ENCODE peak calls at places on chromosomes 7 and 10, in nine cellular contexts. B is activated T-helper 9 cell treated with anti-CD3 and anti-CD28 coated beads, Interleukin-2, amount 50 U/mL, for 16 hours; H is hippocampal formation; O is WERI-Rb-1; R is NCI-H446; I is NCI-H510A treated with DMSO at 0.1 percent for 48 hours; Z is neural crest cell; K is ACHN; G is GM04504. P is an unnamed sample.

GRCh38 chr7:30322656-30323355 is 38.4 kb downstream of the ZNRF2 start:
- DNase-seq in B (no peak), H (no peak), O (no peak), R (no peak), I (no peak), Z (no peak), K (no peak), G (no peak), P (no peak)

GRCh38 chr10:5297466-5297865 is 67.3 kb upstream of the UCN3 start:
- DNase-seq in B (peak; percentile 5), H (no peak), O (no peak), R (no peak), I (no peak), Z (no peak), K (no peak), G (no peak), P (no peak)

GRCh38 chr7:16411391-16411790 is 9.9 kb downstream of the CRPPA start:
- DNase-seq in B (no peak), H (no peak), O (no peak), R (no peak), I (no peak), Z (no peak), K (no peak), G (no peak), P (no peak)

GRCh38 chr7:47405286-47405904 is 176.5 kb downstream of the TNS3 start:
- DNase-seq in B (no peak), H (no peak), O (no peak), R (no peak), I (no peak), Z (no peak), K (no peak), G (no peak), P (no peak)

GRCh38 chr7:151993977-151994676 is 31.3 kb upstream of the GALNT11 start:
- DNase-seq in B (peak; percentile 8), H (no peak), O (no peak), R (no peak), I (no peak), Z (no peak), K (no peak), G (no peak), P (no peak)

GRCh38 chr10:50224330-50224952 is 26.9 kb downstream of the ASAH2 start:
- DNase-seq in B (no peak), H (peak; percentile 8), O (peak; percentile 16), R (peak; percentile 45), I (peak; percentile 51), Z (peak; percentile 12), K (peak; percentile 69), G (peak; percentile 40), P (peak; percentile 74)

GRCh38 chr10:114472874-114473248 is 68.6 kb upstream of the AFAP1L2 start:
- DNase-seq in B (no peak), H (no peak), O (no peak), R (no peak), I (no peak), Z (no peak), K (no peak), G (no peak), P (no peak)

GRCh38 chr10:88150338-88150737 is 286.9 kb downstream of the PTEN start:
- DNase-seq in B (no peak), H (no peak), O (no peak), R (no peak), I (no peak), Z (no peak), K (peak; percentile 46), G (no peak), P (no peak)

GRCh38 chr7:134660242-134660785 is 13.7 kb downstream of the BPGM start:
- DNase-seq in B (no peak), H (no peak), O (no peak), R (no peak), I (no peak), Z (no peak), K (no peak), G (no peak), P (no peak)

GRCh38 chr10:133350950-133351329 is 3.8 kb downstream of the PRAP1 start:
- DNase-seq in B (no peak), H (no peak), O (no peak), R (no peak), I (no peak), Z (no peak), K (no peak), G (no peak), P (no peak)

GRCh38 chr10:131731780-131732630 is 168.8 kb upstream of the PPP2R2D start:
- DNase-seq in B (no peak), H (no peak), O (no peak), R (no peak), I (no peak), Z (no peak), K (no peak), G (no peak), P (no peak)

GRCh38 chr10:117216611-117217195 is 19.4 kb downstream of the KCNK18 start:
- DNase-seq in B (peak; percentile 54), H (peak; percentile 37), O (peak; percentile 77), R (peak; percentile 68), I (peak; percentile 23), Z (peak; percentile 85), K (peak; percentile 78), G (peak; percentile 24), P (peak; percentile 89)

GRCh38 chr10:23191764-23192395 is at the start of gene PTF1A:
- DNase-seq in B (no peak), H (no peak), O (no peak), R (no peak), I (no peak), Z (no peak), K (no peak), G (no peak), P (peak; percentile 50)

GRCh38 chr10:68506406-68506805 is 20.9 kb downstream of the SLC25A16 start:
- DNase-seq in B (no peak), H (no peak), O (no peak), R (no peak), I (no peak), Z (no peak), K (no peak), G (no peak), P (no peak)

GRCh38 chr10:119829429-119829828 is 43.2 kb downstream of the MCMBP start:
- DNase-seq in B (no peak), H (no peak), O (no peak), R (no peak), I (no peak), Z (no peak), K (no peak), G (no peak), P (no peak)

P was measured in D341Med.